ENCODE peak calls at places on chromosomes 6 and 20, in five cellular contexts. One of them, this sample, is unnamed.

GRCh38 chr6:129500958-129501381 is 209.0 kb downstream of the ARHGAP18 start:
- DNase-seq in body of pancreas: no peak
- DNase-seq in fibroblast of pulmonary artery: peak
- DNase-seq in endothelial cell: no peak
- DNase-seq in dorsolateral prefrontal cortex: no peak
- DNase-seq in this sample: no peak

GRCh38 chr6:161050134-161050765 is 58.7 kb downstream of the MAP3K4 start:
- DNase-seq in body of pancreas: no peak
- DNase-seq in fibroblast of pulmonary artery: no peak
- DNase-seq in endothelial cell: no peak
- DNase-seq in dorsolateral prefrontal cortex: no peak
- DNase-seq in this sample: no peak

GRCh38 chr20:15705975-15706374 is 867.3 kb downstream of the KIF16B start:
- DNase-seq in body of pancreas: no peak
- DNase-seq in fibroblast of pulmonary artery: no peak
- DNase-seq in endothelial cell: no peak
- DNase-seq in dorsolateral prefrontal cortex: no peak
- DNase-seq in this sample: no peak

GRCh38 chr6:26327450-26328264 is 37.3 kb upstream of the BTN3A2 start:
- DNase-seq in body of pancreas: no peak
- DNase-seq in fibroblast of pulmonary artery: peak
- DNase-seq in endothelial cell: peak
- DNase-seq in dorsolateral prefrontal cortex: peak
- DNase-seq in this sample: peak

GRCh38 chr20:63767456-63767855 is 27.9 kb downstream of the SLC2A4RG start:
- DNase-seq in body of pancreas: no peak
- DNase-seq in fibroblast of pulmonary artery: no peak
- DNase-seq in endothelial cell: no peak
- DNase-seq in dorsolateral prefrontal cortex: no peak
- DNase-seq in this sample: no peak

GRCh38 chr6:101509556-101509955 is 116.0 kb downstream of the GRIK2 start:
- DNase-seq in body of pancreas: no peak
- DNase-seq in fibroblast of pulmonary artery: no peak
- DNase-seq in endothelial cell: no peak
- DNase-seq in dorsolateral prefrontal cortex: no peak
- DNase-seq in this sample: no peak

GRCh38 chr6:12939314-12939713 is 222.7 kb downstream of the PHACTR1 start:
- DNase-seq in body of pancreas: no peak
- DNase-seq in fibroblast of pulmonary artery: peak
- DNase-seq in endothelial cell: no peak
- DNase-seq in dorsolateral prefrontal cortex: no peak
- DNase-seq in this sample: no peak

GRCh38 chr6:36126553-36127458 is 3.5 kb upstream of the MAPK13 start:
- DNase-seq in body of pancreas: no peak
- DNase-seq in fibroblast of pulmonary artery: peak
- DNase-seq in endothelial cell: no peak
- DNase-seq in dorsolateral prefrontal cortex: no peak
- DNase-seq in this sample: peak

GRCh38 chr6:56868687-56869086 is 86.2 kb upstream of the BEND6 start:
- DNase-seq in body of pancreas: no peak
- DNase-seq in fibroblast of pulmonary artery: peak
- DNase-seq in endothelial cell: no peak
- DNase-seq in dorsolateral prefrontal cortex: no peak
- DNase-seq in this sample: no peak

GRCh38 chr20:22389836-22390542 is 194.4 kb downstream of the FOXA2 start:
- DNase-seq in body of pancreas: peak
- DNase-seq in fibroblast of pulmonary artery: peak
- DNase-seq in endothelial cell: no peak
- DNase-seq in dorsolateral prefrontal cortex: no peak
- DNase-seq in this sample: no peak

GRCh38 chr20:7180261-7181045 is 413.0 kb downstream of the BMP2 start:
- DNase-seq in body of pancreas: no peak
- DNase-seq in fibroblast of pulmonary artery: peak
- DNase-seq in endothelial cell: no peak
- DNase-seq in dorsolateral prefrontal cortex: no peak
- DNase-seq in this sample: no peak

GRCh38 chr20:62962891-62963613 is 10.5 kb downstream of the SLC17A9 start:
- DNase-seq in body of pancreas: no peak
- DNase-seq in fibroblast of pulmonary artery: no peak
- DNase-seq in endothelial cell: no peak
- DNase-seq in dorsolateral prefrontal cortex: no peak
- DNase-seq in this sample: no peak

GRCh38 chr6:190596-191395 is 101.5 kb upstream of the DUSP22 start:
- DNase-seq in body of pancreas: no peak
- DNase-seq in fibroblast of pulmonary artery: no peak
- DNase-seq in endothelial cell: peak
- DNase-seq in dorsolateral prefrontal cortex: no peak
- DNase-seq in this sample: no peak
- TF ChIP-seq CTCF in body of pancreas: no peak
- TF ChIP-seq CTCF in fibroblast of pulmonary artery: no peak
- TF ChIP-seq CTCF in endothelial cell: no peak
- TF ChIP-seq CTCF in dorsolateral prefrontal cortex: no peak
- TF ChIP-seq CTCF in this sample: no peak

GRCh38 chr6:128370072-128370471 is 150.3 kb downstream of the PTPRK start:
- DNase-seq in body of pancreas: no peak
- DNase-seq in fibroblast of pulmonary artery: peak
- DNase-seq in endothelial cell: no peak
- DNase-seq in dorsolateral prefrontal cortex: no peak
- DNase-seq in this sample: no peak
- TF ChIP-seq CTCF in body of pancreas: no peak
- TF ChIP-seq CTCF in fibroblast of pulmonary artery: no peak
- TF ChIP-seq CTCF in endothelial cell: no peak
- TF ChIP-seq CTCF in dorsolateral prefrontal cortex: no peak
- TF ChIP-seq CTCF in this sample: no peak

GRCh38 chr6:157999100-158000051 is 17.7 kb downstream of the SYNJ2 start:
- DNase-seq in body of pancreas: peak
- DNase-seq in fibroblast of pulmonary artery: no peak
- DNase-seq in endothelial cell: no peak
- DNase-seq in dorsolateral prefrontal cortex: peak
- DNase-seq in this sample: peak
- TF ChIP-seq CTCF in body of pancreas: no peak
- TF ChIP-seq CTCF in fibroblast of pulmonary artery: no peak
- TF ChIP-seq CTCF in endothelial cell: no peak
- TF ChIP-seq CTCF in dorsolateral prefrontal cortex: peak
- TF ChIP-seq CTCF in this sample: no peak

DNA sequence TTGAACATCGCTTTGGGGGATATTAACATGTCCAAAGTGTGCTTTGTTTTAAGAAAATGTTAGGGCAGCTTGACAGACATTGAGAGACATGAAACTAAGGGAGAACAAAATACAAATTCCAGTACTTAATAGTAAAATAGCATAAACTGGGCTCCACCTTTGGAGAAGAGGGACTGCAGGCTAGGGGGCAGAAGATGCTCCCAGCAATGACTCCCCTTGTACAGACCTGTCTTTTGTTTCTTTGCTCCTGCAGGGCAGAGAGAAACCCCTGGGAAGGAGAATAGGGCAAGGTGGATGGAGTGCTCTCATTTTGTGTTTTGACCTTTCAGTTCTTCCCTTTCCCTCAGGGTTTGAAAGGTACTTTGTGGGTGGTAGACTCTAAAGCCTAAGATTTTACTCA is 115.6 kb upstream of the PLCB4 start:
- DNase-seq in body of pancreas: no peak
- DNase-seq in fibroblast of pulmonary artery: no peak
- DNase-seq in endothelial cell: no peak
- DNase-seq in dorsolateral prefrontal cortex: no peak
- DNase-seq in this sample: no peak
- TF ChIP-seq CTCF in body of pancreas: no peak
- TF ChIP-seq CTCF in fibroblast of pulmonary artery: no peak
- TF ChIP-seq CTCF in endothelial cell: no peak
- TF ChIP-seq CTCF in dorsolateral prefrontal cortex: no peak
- TF ChIP-seq CTCF in this sample: no peak

DNA sequence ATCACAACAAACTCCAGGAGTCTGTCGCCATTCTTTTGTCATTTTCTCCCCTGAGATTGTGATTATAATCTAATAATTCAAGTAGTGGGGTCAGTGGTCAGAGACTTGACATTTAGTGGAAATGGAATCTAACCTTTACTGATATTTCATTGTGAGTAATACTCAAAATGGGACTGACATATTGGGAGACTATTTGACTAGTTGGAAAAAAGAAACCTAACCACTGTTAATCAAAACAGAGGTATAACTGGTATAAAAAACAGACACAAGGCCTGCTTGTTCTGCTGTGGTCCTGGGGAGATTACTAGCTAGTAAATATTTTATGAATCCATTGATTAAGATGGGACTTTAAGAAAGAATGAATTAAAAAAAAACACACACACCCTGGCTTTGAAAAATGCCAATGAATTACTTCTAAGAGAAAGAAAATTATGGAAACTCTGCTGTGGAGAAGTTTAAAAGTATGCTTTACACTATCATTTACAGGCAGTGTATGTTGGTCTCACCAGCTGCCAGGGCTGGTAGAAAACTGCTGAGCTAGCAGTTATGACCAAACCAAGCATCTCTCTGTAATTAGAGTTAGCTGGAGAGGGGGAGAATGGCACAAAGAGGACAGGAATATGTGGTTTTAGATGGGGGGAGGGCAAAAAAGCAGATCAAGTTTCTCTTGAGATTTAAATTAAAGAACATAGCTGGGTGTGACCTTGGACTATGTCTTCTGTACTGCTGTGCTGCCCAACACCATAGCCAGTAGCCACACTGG is 103.7 kb downstream of the FYN start:
- DNase-seq in body of pancreas: no peak
- DNase-seq in fibroblast of pulmonary artery: no peak
- DNase-seq in endothelial cell: no peak
- DNase-seq in dorsolateral prefrontal cortex: no peak
- DNase-seq in this sample: no peak
- TF ChIP-seq CTCF in body of pancreas: no peak
- TF ChIP-seq CTCF in fibroblast of pulmonary artery: no peak
- TF ChIP-seq CTCF in endothelial cell: no peak
- TF ChIP-seq CTCF in dorsolateral prefrontal cortex: no peak
- TF ChIP-seq CTCF in this sample: no peak

DNA sequence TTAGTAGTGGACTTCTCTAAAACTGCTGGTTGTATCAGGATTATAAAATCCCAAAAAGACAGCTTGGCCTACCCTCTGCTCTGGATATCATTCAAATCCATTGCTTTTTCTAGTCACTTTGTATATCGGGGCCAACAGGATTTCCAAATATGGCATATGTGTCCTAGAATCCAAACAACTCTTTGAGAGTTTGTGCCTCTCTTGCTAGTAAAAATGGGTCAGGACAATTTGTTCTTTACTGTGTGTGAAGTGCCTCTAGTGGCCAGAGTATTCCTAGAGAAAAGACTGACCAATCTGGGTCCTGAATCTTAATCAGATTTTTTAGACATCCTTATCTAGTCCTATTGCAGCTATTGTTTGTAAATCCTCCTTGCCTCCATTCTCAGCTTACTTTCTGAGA is 33.5 kb upstream of the MANEA start:
- DNase-seq in body of pancreas: no peak
- DNase-seq in fibroblast of pulmonary artery: no peak
- DNase-seq in endothelial cell: no peak
- DNase-seq in dorsolateral prefrontal cortex: no peak
- DNase-seq in this sample: no peak
- TF ChIP-seq CTCF in body of pancreas: no peak
- TF ChIP-seq CTCF in fibroblast of pulmonary artery: no peak
- TF ChIP-seq CTCF in endothelial cell: no peak
- TF ChIP-seq CTCF in dorsolateral prefrontal cortex: no peak
- TF ChIP-seq CTCF in this sample: no peak

This sample was measured in CD14-positive monocyte.